ENCODE peak calls at places on chromosome 16, in six cellular contexts. One of them, this sample, is unnamed.

GRCh38 chr16:1770328-1771071 is 843 bp downstream of the NME3 start:
- DNase-seq in IMR-90: peak
- DNase-seq in heart right ventricle: peak
- DNase-seq in H9: peak
- DNase-seq in lung: peak
- DNase-seq in GM13976: peak
- DNase-seq in this sample: peak

GRCh38 chr16:8869212-8869987 is 594 bp upstream of the CARHSP1 start:
- DNase-seq in IMR-90: no peak
- DNase-seq in heart right ventricle: no peak
- DNase-seq in H9: peak
- DNase-seq in lung: no peak
- DNase-seq in GM13976: peak
- DNase-seq in this sample: peak

GRCh38 chr16:12902511-12903324 is 1.3 kb downstream of the SHISA9 start:
- DNase-seq in IMR-90: no peak
- DNase-seq in heart right ventricle: no peak
- DNase-seq in H9: peak
- DNase-seq in lung: no peak
- DNase-seq in GM13976: peak
- DNase-seq in this sample: no peak

GRCh38 chr16:2969545-2970521 is 685 bp downstream of the PAQR4 start:
- DNase-seq in IMR-90: peak
- DNase-seq in heart right ventricle: peak
- DNase-seq in H9: peak
- DNase-seq in lung: peak
- DNase-seq in GM13976: peak
- DNase-seq in this sample: peak

GRCh38 chr16:46887524-46887854 is 3.3 kb downstream of the GPT2 start:
- DNase-seq in IMR-90: no peak
- DNase-seq in heart right ventricle: no peak
- DNase-seq in H9: no peak
- DNase-seq in lung: no peak
- DNase-seq in GM13976: no peak
- DNase-seq in this sample: no peak

GRCh38 chr16:70161350-70161749 is 12.2 kb upstream of the CLEC18C start:
- DNase-seq in IMR-90: no peak
- DNase-seq in heart right ventricle: peak
- DNase-seq in H9: no peak
- DNase-seq in lung: peak
- DNase-seq in GM13976: peak
- DNase-seq in this sample: no peak

GRCh38 chr16:31274831-31275816 is 15.3 kb downstream of the ITGAM start:
- DNase-seq in IMR-90: no peak
- DNase-seq in heart right ventricle: no peak
- DNase-seq in H9: peak
- DNase-seq in lung: no peak
- DNase-seq in GM13976: no peak
- DNase-seq in this sample: no peak

GRCh38 chr16:2385441-2385840 is 43.8 kb upstream of the CCNF start:
- DNase-seq in IMR-90: peak
- DNase-seq in heart right ventricle: no peak
- DNase-seq in H9: no peak
- DNase-seq in lung: peak
- DNase-seq in GM13976: no peak
- DNase-seq in this sample: no peak

GRCh38 chr16:28526201-28527099 is 12.3 kb downstream of the NUPR1 start:
- DNase-seq in IMR-90: no peak
- DNase-seq in heart right ventricle: no peak
- DNase-seq in H9: no peak
- DNase-seq in lung: no peak
- DNase-seq in GM13976: no peak
- DNase-seq in this sample: no peak

GRCh38 chr16:28521436-28521835 is 14.8 kb upstream of the IL27 start:
- DNase-seq in IMR-90: no peak
- DNase-seq in heart right ventricle: no peak
- DNase-seq in H9: no peak
- DNase-seq in lung: no peak
- DNase-seq in GM13976: no peak
- DNase-seq in this sample: no peak

GRCh38 chr16:28522792-28523191 is 16.0 kb downstream of the NUPR1 start:
- DNase-seq in IMR-90: no peak
- DNase-seq in heart right ventricle: no peak
- DNase-seq in H9: no peak
- DNase-seq in lung: no peak
- DNase-seq in GM13976: no peak
- DNase-seq in this sample: no peak

GRCh38 chr16:28527985-28528384 is 10.8 kb downstream of the NUPR1 start:
- DNase-seq in IMR-90: no peak
- DNase-seq in heart right ventricle: no peak
- DNase-seq in H9: no peak
- DNase-seq in lung: no peak
- DNase-seq in GM13976: no peak
- DNase-seq in this sample: no peak

GRCh38 chr16:28524544-28525179 is 14.1 kb downstream of the NUPR1 start:
- DNase-seq in IMR-90: no peak
- DNase-seq in heart right ventricle: no peak
- DNase-seq in H9: no peak
- DNase-seq in lung: no peak
- DNase-seq in GM13976: no peak
- DNase-seq in this sample: no peak
- TF ChIP-seq CTCF in IMR-90: no peak
- TF ChIP-seq CTCF in heart right ventricle: no peak
- TF ChIP-seq CTCF in H9: no peak
- TF ChIP-seq CTCF in lung: no peak
- TF ChIP-seq CTCF in GM13976: no peak
- TF ChIP-seq CTCF in this sample: no peak

GRCh38 chr16:19115148-19116021 is 1.6 kb downstream of the ITPRIPL2 start:
- DNase-seq in IMR-90: no peak
- DNase-seq in heart right ventricle: peak
- DNase-seq in H9: no peak
- DNase-seq in lung: no peak
- DNase-seq in GM13976: no peak
- DNase-seq in this sample: no peak
- TF ChIP-seq CTCF in IMR-90: peak
- TF ChIP-seq CTCF in heart right ventricle: peak
- TF ChIP-seq CTCF in H9: peak
- TF ChIP-seq CTCF in lung: no peak
- TF ChIP-seq CTCF in GM13976: no peak
- TF ChIP-seq CTCF in this sample: peak

GRCh38 chr16:85514601-85515318 is 98.4 kb upstream of the GSE1 start:
- DNase-seq in IMR-90: peak
- DNase-seq in heart right ventricle: peak
- DNase-seq in H9: no peak
- DNase-seq in lung: peak
- DNase-seq in GM13976: no peak
- DNase-seq in this sample: no peak
- TF ChIP-seq CTCF in IMR-90: no peak
- TF ChIP-seq CTCF in heart right ventricle: no peak
- TF ChIP-seq CTCF in H9: no peak
- TF ChIP-seq CTCF in lung: no peak
- TF ChIP-seq CTCF in GM13976: no peak
- TF ChIP-seq CTCF in this sample: no peak

GRCh38 chr16:64452446-64452845 is 669.4 kb downstream of the CDH11 start:
- DNase-seq in IMR-90: no peak
- DNase-seq in heart right ventricle: no peak
- DNase-seq in H9: no peak
- DNase-seq in lung: no peak
- DNase-seq in GM13976: no peak
- DNase-seq in this sample: no peak

GRCh38 chr16:64459821-64460220 is 662.0 kb downstream of the CDH11 start:
- DNase-seq in IMR-90: peak
- DNase-seq in heart right ventricle: peak
- DNase-seq in H9: no peak
- DNase-seq in lung: no peak
- DNase-seq in GM13976: no peak
- DNase-seq in this sample: no peak

GRCh38 chr16:64453643-64454042 is 668.2 kb downstream of the CDH11 start:
- DNase-seq in IMR-90: no peak
- DNase-seq in heart right ventricle: no peak
- DNase-seq in H9: no peak
- DNase-seq in lung: no peak
- DNase-seq in GM13976: no peak
- DNase-seq in this sample: no peak

GRCh38 chr16:64459402-64459801 is 662.5 kb downstream of the CDH11 start:
- DNase-seq in IMR-90: no peak
- DNase-seq in heart right ventricle: no peak
- DNase-seq in H9: no peak
- DNase-seq in lung: no peak
- DNase-seq in GM13976: no peak
- DNase-seq in this sample: no peak

DNA sequence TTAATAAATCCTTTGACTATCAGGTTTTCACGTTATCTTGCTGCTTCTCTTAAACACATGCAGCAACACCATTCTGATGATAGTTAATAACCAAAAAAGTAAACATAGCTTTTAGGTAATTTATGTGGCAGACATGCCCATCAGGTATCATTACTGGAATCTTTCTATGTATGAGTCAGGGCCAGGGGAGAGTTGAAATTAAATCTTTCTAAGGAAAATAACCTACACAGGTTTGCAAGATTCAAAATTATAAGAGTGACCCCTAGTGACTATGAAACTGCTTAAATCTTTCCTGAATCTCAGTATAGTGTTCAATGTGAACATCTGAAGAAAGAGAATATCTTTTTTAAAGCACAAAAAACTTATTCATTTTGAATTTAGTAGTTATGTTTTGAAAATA is 666.6 kb downstream of the CDH11 start:
- DNase-seq in IMR-90: peak
- DNase-seq in heart right ventricle: no peak
- DNase-seq in H9: no peak
- DNase-seq in lung: no peak
- DNase-seq in GM13976: no peak
- DNase-seq in this sample: no peak
- TF ChIP-seq CTCF in IMR-90: peak
- TF ChIP-seq CTCF in heart right ventricle: peak
- TF ChIP-seq CTCF in H9: peak
- TF ChIP-seq CTCF in lung: no peak
- TF ChIP-seq CTCF in GM13976: no peak
- TF ChIP-seq CTCF in this sample: no peak

GRCh38 chr16:22186517-22186916 is 19.6 kb upstream of the EEF2K start:
- DNase-seq in IMR-90: no peak
- DNase-seq in heart right ventricle: no peak
- DNase-seq in H9: peak
- DNase-seq in lung: no peak
- DNase-seq in GM13976: no peak
- DNase-seq in this sample: peak

GRCh38 chr16:22183335-22183734 is 21.0 kb downstream of the SDR42E2 start:
- DNase-seq in IMR-90: no peak
- DNase-seq in heart right ventricle: no peak
- DNase-seq in H9: no peak
- DNase-seq in lung: no peak
- DNase-seq in GM13976: no peak
- DNase-seq in this sample: no peak

GRCh38 chr16:22184615-22184968 is 21.5 kb upstream of the EEF2K start:
- DNase-seq in IMR-90: no peak
- DNase-seq in heart right ventricle: no peak
- DNase-seq in H9: peak
- DNase-seq in lung: no peak
- DNase-seq in GM13976: no peak
- DNase-seq in this sample: no peak

GRCh38 chr16:22181843-22182242 is 19.5 kb downstream of the SDR42E2 start:
- DNase-seq in IMR-90: no peak
- DNase-seq in heart right ventricle: no peak
- DNase-seq in H9: no peak
- DNase-seq in lung: no peak
- DNase-seq in GM13976: no peak
- DNase-seq in this sample: no peak

GRCh38 chr16:22183901-22184614 is 21.8 kb downstream of the SDR42E2 start:
- DNase-seq in IMR-90: no peak
- DNase-seq in heart right ventricle: no peak
- DNase-seq in H9: peak
- DNase-seq in lung: no peak
- DNase-seq in GM13976: peak
- DNase-seq in this sample: no peak
- TF ChIP-seq CTCF in IMR-90: no peak
- TF ChIP-seq CTCF in heart right ventricle: no peak
- TF ChIP-seq CTCF in H9: peak
- TF ChIP-seq CTCF in lung: no peak
- TF ChIP-seq CTCF in GM13976: peak
- TF ChIP-seq CTCF in this sample: peak

GRCh38 chr16:73217654-73218053 is 169.7 kb upstream of the ZFHX3 start:
- DNase-seq in IMR-90: no peak
- DNase-seq in heart right ventricle: no peak
- DNase-seq in H9: no peak
- DNase-seq in lung: no peak
- DNase-seq in GM13976: no peak
- DNase-seq in this sample: no peak

GRCh38 chr16:73214825-73215481 is 167.0 kb upstream of the ZFHX3 start:
- DNase-seq in IMR-90: peak
- DNase-seq in heart right ventricle: no peak
- DNase-seq in H9: no peak
- DNase-seq in lung: no peak
- DNase-seq in GM13976: no peak
- DNase-seq in this sample: no peak

GRCh38 chr16:73216932-73217331 is 169.0 kb upstream of the ZFHX3 start:
- DNase-seq in IMR-90: peak
- DNase-seq in heart right ventricle: no peak
- DNase-seq in H9: no peak
- DNase-seq in lung: no peak
- DNase-seq in GM13976: no peak
- DNase-seq in this sample: no peak

GRCh38 chr16:73215482-73216377 is 167.8 kb upstream of the ZFHX3 start:
- DNase-seq in IMR-90: peak
- DNase-seq in heart right ventricle: no peak
- DNase-seq in H9: no peak
- DNase-seq in lung: no peak
- DNase-seq in GM13976: no peak
- DNase-seq in this sample: no peak

DNA sequence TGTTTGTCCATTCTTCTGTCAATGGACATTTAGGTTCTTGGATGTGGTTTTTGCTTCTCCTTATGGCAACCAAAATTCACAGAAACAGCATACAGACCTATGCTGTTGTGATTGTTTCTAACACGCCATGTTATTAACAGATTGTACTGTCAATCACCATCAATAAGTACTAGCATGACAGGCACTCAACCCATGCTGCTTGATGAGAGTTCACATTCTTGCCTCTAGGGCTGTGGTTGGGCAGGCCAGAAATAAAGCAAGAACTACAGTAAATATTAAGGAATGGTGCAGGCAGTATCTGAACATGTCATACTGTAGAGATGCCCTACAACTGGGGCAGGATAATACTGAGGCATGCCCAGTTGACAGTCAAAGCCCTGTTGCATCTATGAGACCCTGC is 171.2 kb upstream of the ZFHX3 start:
- DNase-seq in IMR-90: no peak
- DNase-seq in heart right ventricle: no peak
- DNase-seq in H9: no peak
- DNase-seq in lung: no peak
- DNase-seq in GM13976: no peak
- DNase-seq in this sample: no peak
- TF ChIP-seq CTCF in IMR-90: no peak
- TF ChIP-seq CTCF in heart right ventricle: no peak
- TF ChIP-seq CTCF in H9: peak
- TF ChIP-seq CTCF in lung: no peak
- TF ChIP-seq CTCF in GM13976: no peak
- TF ChIP-seq CTCF in this sample: peak

GRCh38 chr16:17970816-17971291 is 365.7 kb downstream of the NPIPA8 start:
- DNase-seq in IMR-90: no peak
- DNase-seq in heart right ventricle: no peak
- DNase-seq in H9: no peak
- DNase-seq in lung: no peak
- DNase-seq in GM13976: no peak
- DNase-seq in this sample: peak
- TF ChIP-seq CTCF in IMR-90: no peak
- TF ChIP-seq CTCF in heart right ventricle: no peak
- TF ChIP-seq CTCF in H9: peak
- TF ChIP-seq CTCF in lung: peak
- TF ChIP-seq CTCF in GM13976: peak
- TF ChIP-seq CTCF in this sample: peak

GRCh38 chr16:74774223-74775139 is at the start of gene FA2H:
- DNase-seq in IMR-90: peak
- DNase-seq in heart right ventricle: peak
- DNase-seq in H9: peak
- DNase-seq in lung: peak
- DNase-seq in GM13976: peak
- DNase-seq in this sample: peak
- TF ChIP-seq CTCF in IMR-90: peak
- TF ChIP-seq CTCF in heart right ventricle: peak
- TF ChIP-seq CTCF in H9: peak
- TF ChIP-seq CTCF in lung: no peak
- TF ChIP-seq CTCF in GM13976: peak
- TF ChIP-seq CTCF in this sample: peak

This sample was measured in WERI-Rb-1.